ENCODE peak calls at places on chromosomes 2 and 18, in ten cellular contexts. One of them, this sample, is unnamed.

GRCh38 chr2:239462671-239463506 is 62.1 kb upstream of the HDAC4 start:
- DNase-seq in GM12891: no peak
- DNase-seq in sigmoid colon: peak
- DNase-seq in GM12878: no peak
- DNase-seq in HCT116: no peak
- DNase-seq in transverse colon: peak
- DNase-seq in H1: peak
- DNase-seq in breast epithelium: peak
- DNase-seq in Panc1: no peak
- DNase-seq in stomach: peak
- DNase-seq in this sample: no peak

GRCh38 chr2:43269074-43269572 is 42.7 kb upstream of the ZFP36L2 start:
- DNase-seq in GM12891: no peak
- DNase-seq in sigmoid colon: peak
- DNase-seq in GM12878: no peak
- DNase-seq in HCT116: no peak
- DNase-seq in transverse colon: peak
- DNase-seq in H1: no peak
- DNase-seq in breast epithelium: no peak
- DNase-seq in Panc1: no peak
- DNase-seq in stomach: peak
- DNase-seq in this sample: peak

GRCh38 chr18:51183372-51184091 is 13.9 kb downstream of the MEX3C start:
- DNase-seq in GM12891: no peak
- DNase-seq in sigmoid colon: no peak
- DNase-seq in GM12878: no peak
- DNase-seq in HCT116: no peak
- DNase-seq in transverse colon: no peak
- DNase-seq in H1: no peak
- DNase-seq in breast epithelium: no peak
- DNase-seq in Panc1: no peak
- DNase-seq in stomach: no peak
- DNase-seq in this sample: no peak

GRCh38 chr2:121185571-121186074 is 99.4 kb downstream of the TFCP2L1 start:
- DNase-seq in GM12891: no peak
- DNase-seq in sigmoid colon: no peak
- DNase-seq in GM12878: no peak
- DNase-seq in HCT116: peak
- DNase-seq in transverse colon: no peak
- DNase-seq in H1: no peak
- DNase-seq in breast epithelium: peak
- DNase-seq in Panc1: no peak
- DNase-seq in stomach: peak
- DNase-seq in this sample: no peak

GRCh38 chr18:13813271-13813849 is 10.6 kb upstream of the MC5R start:
- DNase-seq in GM12891: peak
- DNase-seq in sigmoid colon: no peak
- DNase-seq in GM12878: no peak
- DNase-seq in HCT116: peak
- DNase-seq in transverse colon: peak
- DNase-seq in H1: peak
- DNase-seq in breast epithelium: no peak
- DNase-seq in Panc1: no peak
- DNase-seq in stomach: peak
- DNase-seq in this sample: peak

GRCh38 chr2:236936446-236936940 is 149.2 kb upstream of the COPS8 start:
- DNase-seq in GM12891: no peak
- DNase-seq in sigmoid colon: no peak
- DNase-seq in GM12878: no peak
- DNase-seq in HCT116: no peak
- DNase-seq in transverse colon: no peak
- DNase-seq in H1: peak
- DNase-seq in breast epithelium: no peak
- DNase-seq in Panc1: no peak
- DNase-seq in stomach: no peak
- DNase-seq in this sample: no peak

GRCh38 chr2:85458611-85459563 is 40.4 kb downstream of the SH2D6 start:
- DNase-seq in GM12891: no peak
- DNase-seq in sigmoid colon: peak
- DNase-seq in GM12878: no peak
- DNase-seq in HCT116: no peak
- DNase-seq in transverse colon: no peak
- DNase-seq in H1: no peak
- DNase-seq in breast epithelium: no peak
- DNase-seq in Panc1: no peak
- DNase-seq in stomach: no peak
- DNase-seq in this sample: no peak

GRCh38 chr2:10440736-10441135 is 7.4 kb downstream of the ODC1 start:
- DNase-seq in GM12891: no peak
- DNase-seq in sigmoid colon: no peak
- DNase-seq in GM12878: no peak
- DNase-seq in HCT116: no peak
- DNase-seq in transverse colon: no peak
- DNase-seq in H1: no peak
- DNase-seq in breast epithelium: no peak
- DNase-seq in Panc1: no peak
- DNase-seq in stomach: no peak
- DNase-seq in this sample: peak

GRCh38 chr18:13452448-13452811 is 233.9 kb downstream of the LDLRAD4 start:
- DNase-seq in GM12891: no peak
- DNase-seq in sigmoid colon: peak
- DNase-seq in GM12878: no peak
- DNase-seq in HCT116: no peak
- DNase-seq in transverse colon: no peak
- DNase-seq in H1: no peak
- DNase-seq in breast epithelium: no peak
- DNase-seq in Panc1: no peak
- DNase-seq in stomach: peak
- DNase-seq in this sample: peak

GRCh38 chr18:13003466-13003896 is 12.3 kb downstream of the CEP192 start:
- DNase-seq in GM12891: no peak
- DNase-seq in sigmoid colon: no peak
- DNase-seq in GM12878: no peak
- DNase-seq in HCT116: peak
- DNase-seq in transverse colon: no peak
- DNase-seq in H1: peak
- DNase-seq in breast epithelium: no peak
- DNase-seq in Panc1: no peak
- DNase-seq in stomach: peak
- DNase-seq in this sample: peak

GRCh38 chr18:78926243-78926615 is 53.4 kb upstream of the SALL3 start:
- DNase-seq in GM12891: no peak
- DNase-seq in sigmoid colon: no peak
- DNase-seq in GM12878: no peak
- DNase-seq in HCT116: no peak
- DNase-seq in transverse colon: no peak
- DNase-seq in H1: no peak
- DNase-seq in breast epithelium: no peak
- DNase-seq in Panc1: no peak
- DNase-seq in stomach: no peak
- DNase-seq in this sample: no peak

GRCh38 chr2:102021776-102022175 is 30.0 kb downstream of the IL1R2 start:
- DNase-seq in GM12891: no peak
- DNase-seq in sigmoid colon: no peak
- DNase-seq in GM12878: no peak
- DNase-seq in HCT116: no peak
- DNase-seq in transverse colon: no peak
- DNase-seq in H1: no peak
- DNase-seq in breast epithelium: no peak
- DNase-seq in Panc1: no peak
- DNase-seq in stomach: no peak
- DNase-seq in this sample: peak

GRCh38 chr18:21330122-21330701 is 88.2 kb downstream of the GREB1L start:
- DNase-seq in GM12891: no peak
- DNase-seq in sigmoid colon: no peak
- DNase-seq in GM12878: no peak
- DNase-seq in HCT116: peak
- DNase-seq in transverse colon: no peak
- DNase-seq in H1: no peak
- DNase-seq in breast epithelium: no peak
- DNase-seq in Panc1: peak
- DNase-seq in stomach: peak
- DNase-seq in this sample: peak

GRCh38 chr2:164737612-164738081 is 104.0 kb downstream of the COBLL1 start:
- DNase-seq in GM12891: peak
- DNase-seq in sigmoid colon: peak
- DNase-seq in GM12878: no peak
- DNase-seq in HCT116: peak
- DNase-seq in transverse colon: peak
- DNase-seq in H1: peak
- DNase-seq in breast epithelium: no peak
- DNase-seq in Panc1: no peak
- DNase-seq in stomach: peak
- DNase-seq in this sample: peak

GRCh38 chr2:73859721-73860586 is 31.2 kb downstream of the STAMBP start:
- DNase-seq in GM12891: no peak
- DNase-seq in sigmoid colon: no peak
- DNase-seq in GM12878: no peak
- DNase-seq in HCT116: peak
- DNase-seq in transverse colon: no peak
- DNase-seq in H1: no peak
- DNase-seq in breast epithelium: no peak
- DNase-seq in Panc1: peak
- DNase-seq in stomach: no peak
- DNase-seq in this sample: peak

GRCh38 chr2:27306136-27306535 is 2.1 kb downstream of the UCN start:
- DNase-seq in GM12891: no peak
- DNase-seq in sigmoid colon: no peak
- DNase-seq in GM12878: no peak
- DNase-seq in HCT116: no peak
- DNase-seq in transverse colon: no peak
- DNase-seq in H1: no peak
- DNase-seq in breast epithelium: no peak
- DNase-seq in Panc1: no peak
- DNase-seq in stomach: no peak
- DNase-seq in this sample: no peak

DNA sequence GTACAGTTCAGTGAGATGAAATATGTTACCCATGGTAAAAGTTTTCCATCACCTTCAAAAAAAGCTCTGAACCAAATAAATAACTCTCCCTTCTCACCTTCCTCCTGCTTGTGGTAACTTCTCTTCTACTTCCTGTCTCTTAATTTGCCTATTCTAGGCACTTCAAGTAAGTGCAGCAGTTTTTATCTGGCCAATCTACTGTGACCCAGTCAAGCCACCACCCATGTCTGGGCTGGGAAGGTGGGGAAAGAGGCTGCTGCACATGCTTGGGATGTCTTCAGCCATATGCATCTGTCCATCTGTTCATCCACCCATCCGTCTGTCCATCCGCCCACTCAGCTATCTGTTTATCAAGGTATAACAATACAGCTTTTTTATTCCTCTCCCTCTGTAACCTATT is 31.6 kb downstream of the ZNF532 start:
- DNase-seq in GM12891: peak
- DNase-seq in sigmoid colon: no peak
- DNase-seq in GM12878: peak
- DNase-seq in HCT116: no peak
- DNase-seq in transverse colon: peak
- DNase-seq in H1: no peak
- DNase-seq in breast epithelium: no peak
- DNase-seq in Panc1: no peak
- DNase-seq in stomach: no peak
- DNase-seq in this sample: no peak
- TF ChIP-seq POLR2AphosphoS5 in GM12891: no peak
- TF ChIP-seq POLR2AphosphoS5 in sigmoid colon: no peak
- TF ChIP-seq POLR2AphosphoS5 in GM12878: no peak
- TF ChIP-seq POLR2AphosphoS5 in HCT116: no peak
- TF ChIP-seq POLR2AphosphoS5 in transverse colon: no peak
- TF ChIP-seq POLR2AphosphoS5 in H1: no peak
- TF ChIP-seq POLR2AphosphoS5 in breast epithelium: no peak
- TF ChIP-seq POLR2AphosphoS5 in Panc1: no peak
- TF ChIP-seq POLR2AphosphoS5 in stomach: no peak
- TF ChIP-seq POLR2AphosphoS5 in this sample: no peak

GRCh38 chr2:45610281-45611019 is 617 bp downstream of the SRBD1 start:
- DNase-seq in GM12891: no peak
- DNase-seq in sigmoid colon: peak
- DNase-seq in GM12878: peak
- DNase-seq in HCT116: peak
- DNase-seq in transverse colon: peak
- DNase-seq in H1: peak
- DNase-seq in breast epithelium: no peak
- DNase-seq in Panc1: peak
- DNase-seq in stomach: peak
- DNase-seq in this sample: peak
- TF ChIP-seq POLR2AphosphoS5 in GM12891: no peak
- TF ChIP-seq POLR2AphosphoS5 in sigmoid colon: no peak
- TF ChIP-seq POLR2AphosphoS5 in GM12878: peak
- TF ChIP-seq POLR2AphosphoS5 in HCT116: peak
- TF ChIP-seq POLR2AphosphoS5 in transverse colon: peak
- TF ChIP-seq POLR2AphosphoS5 in H1: peak
- TF ChIP-seq POLR2AphosphoS5 in breast epithelium: no peak
- TF ChIP-seq POLR2AphosphoS5 in Panc1: no peak
- TF ChIP-seq POLR2AphosphoS5 in stomach: peak
- TF ChIP-seq POLR2AphosphoS5 in this sample: no peak

GRCh38 chr2:235639387-235639786 is 145.5 kb downstream of the AGAP1 start:
- DNase-seq in GM12891: no peak
- DNase-seq in sigmoid colon: peak
- DNase-seq in GM12878: no peak
- DNase-seq in HCT116: no peak
- DNase-seq in transverse colon: peak
- DNase-seq in H1: no peak
- DNase-seq in breast epithelium: no peak
- DNase-seq in Panc1: no peak
- DNase-seq in stomach: no peak
- DNase-seq in this sample: no peak
- TF ChIP-seq POLR2AphosphoS5 in GM12891: no peak
- TF ChIP-seq POLR2AphosphoS5 in sigmoid colon: peak
- TF ChIP-seq POLR2AphosphoS5 in GM12878: no peak
- TF ChIP-seq POLR2AphosphoS5 in HCT116: no peak
- TF ChIP-seq POLR2AphosphoS5 in transverse colon: peak
- TF ChIP-seq POLR2AphosphoS5 in H1: no peak
- TF ChIP-seq POLR2AphosphoS5 in breast epithelium: peak
- TF ChIP-seq POLR2AphosphoS5 in Panc1: no peak
- TF ChIP-seq POLR2AphosphoS5 in stomach: peak
- TF ChIP-seq POLR2AphosphoS5 in this sample: no peak

DNA sequence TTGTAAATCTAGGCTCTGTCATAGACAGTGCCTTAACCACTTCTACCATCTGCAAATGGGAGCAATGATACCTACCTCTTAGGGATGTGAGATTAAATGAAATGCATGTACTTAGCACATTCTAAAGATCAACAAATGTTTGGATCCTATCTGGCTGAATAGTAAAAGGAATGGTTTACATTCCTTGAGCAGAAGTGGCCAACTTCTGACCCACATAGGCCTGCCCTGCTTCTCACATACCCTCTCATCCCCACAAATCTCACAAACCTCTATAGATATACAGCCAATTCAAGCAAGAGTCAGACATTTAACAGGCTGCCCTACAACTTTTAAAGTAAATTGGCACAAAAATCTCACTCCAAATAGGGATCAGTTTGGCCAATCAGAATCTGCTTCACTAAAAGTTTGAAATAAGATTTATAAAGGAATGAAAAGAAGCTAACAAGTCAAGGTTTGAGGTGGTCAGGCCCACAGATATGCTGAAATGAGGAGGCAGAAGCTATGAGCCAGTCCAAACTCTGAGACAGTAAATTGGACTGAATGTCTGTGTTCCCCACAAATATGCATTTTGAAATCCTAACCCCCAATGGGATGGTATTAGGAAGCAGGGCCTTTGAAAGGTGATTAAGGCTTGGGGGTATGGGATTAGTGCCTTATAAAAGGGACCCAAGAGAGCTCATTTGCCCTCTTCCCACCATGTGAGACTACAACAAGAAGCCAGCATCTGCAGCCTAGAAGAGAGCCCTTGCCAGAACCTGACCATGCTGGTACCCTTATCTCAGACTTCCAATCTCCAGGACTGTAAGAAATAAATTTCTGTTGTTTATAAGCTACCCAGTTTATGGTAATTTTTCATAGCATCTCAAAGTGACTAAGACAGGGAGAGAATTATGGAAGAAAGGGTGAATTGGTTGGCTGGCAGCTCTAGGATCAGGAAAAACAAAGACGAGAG is 227.8 kb upstream of the RBMS1 start:
- DNase-seq in GM12891: no peak
- DNase-seq in sigmoid colon: no peak
- DNase-seq in GM12878: no peak
- DNase-seq in HCT116: no peak
- DNase-seq in transverse colon: no peak
- DNase-seq in H1: no peak
- DNase-seq in breast epithelium: no peak
- DNase-seq in Panc1: no peak
- DNase-seq in stomach: no peak
- DNase-seq in this sample: no peak
- TF ChIP-seq POLR2AphosphoS5 in GM12891: no peak
- TF ChIP-seq POLR2AphosphoS5 in sigmoid colon: no peak
- TF ChIP-seq POLR2AphosphoS5 in GM12878: no peak
- TF ChIP-seq POLR2AphosphoS5 in HCT116: no peak
- TF ChIP-seq POLR2AphosphoS5 in transverse colon: no peak
- TF ChIP-seq POLR2AphosphoS5 in H1: no peak
- TF ChIP-seq POLR2AphosphoS5 in breast epithelium: no peak
- TF ChIP-seq POLR2AphosphoS5 in Panc1: no peak
- TF ChIP-seq POLR2AphosphoS5 in stomach: no peak
- TF ChIP-seq POLR2AphosphoS5 in this sample: no peak

This sample was measured in endothelial cell of umbilical vein.